ENCODE peak calls at places on chromosomes 4 and X, in six cellular contexts. K, J, V, Q, Z and W are unnamed samples.

GRCh38 chr4:137238456-137238855 is 293.8 kb downstream of the PCDH18 start:
- DNase-seq in K (no peak), J (no peak), V (no peak), Q (no peak), Z (no peak), W (no peak)

GRCh38 chr4:74623041-74623440 is 171.3 kb downstream of the BTC start:
- DNase-seq in K (peak; percentile 69), J (peak; percentile 79), V (peak; percentile 85), Q (no peak), Z (no peak), W (no peak)

GRCh38 chr4:134936014-134936413 is 734.4 kb upstream of the PABPC4L start:
- DNase-seq in K (no peak), J (no peak), V (no peak), Q (no peak), Z (no peak), W (no peak)

GRCh38 chrX:46707274-46707965 is 51.5 kb downstream of the SLC9A7 start:
- DNase-seq in K (no peak), J (no peak), V (no peak), Q (no peak), Z (no peak), W (no peak)

GRCh38 chr4:103067841-103068547 is 8.6 kb downstream of the SLC9B2 start:
- DNase-seq in K (no peak), J (no peak), V (no peak), Q (no peak), Z (no peak), W (no peak)

GRCh38 chrX:139936259-139936658 is 3.4 kb upstream of the ATP11C start:
- DNase-seq in K (no peak), J (no peak), V (no peak), Q (no peak), Z (no peak), W (no peak)

GRCh38 chrX:41019041-41019392 is 66.2 kb upstream of the USP9X start:
- DNase-seq in K (no peak), J (no peak), V (no peak), Q (no peak), Z (no peak), W (no peak)

GRCh38 chr4:168574581-168575295 is 77.9 kb downstream of the PALLD start:
- DNase-seq in K (no peak), J (no peak), V (no peak), Q (no peak), Z (no peak), W (no peak)

GRCh38 chrX:106619797-106620196 is 8.0 kb downstream of the RADX start:
- DNase-seq in K (no peak), J (peak; percentile 15), V (peak; percentile 29), Q (no peak), Z (no peak), W (no peak)

GRCh38 chrX:98380106-98380505 is 1496.4 kb downstream of the RPA4 start:
- DNase-seq in K (no peak), J (no peak), V (no peak), Q (no peak), Z (no peak), W (no peak)

GRCh38 chr4:136935305-136935704 is 597.0 kb downstream of the PCDH18 start:
- DNase-seq in K (no peak), J (no peak), V (no peak), Q (no peak), Z (no peak), W (no peak)

GRCh38 chr4:115770046-115770543 is 656.7 kb upstream of the NDST4 start:
- DNase-seq in K (no peak), J (no peak), V (no peak), Q (no peak), Z (no peak), W (no peak)

GRCh38 chrX:110000854-110001701 is 1.8 kb upstream of the TMEM164 start:
- DNase-seq in K (no peak), J (no peak), V (no peak), Q (no peak), Z (no peak), W (no peak)

GRCh38 chrX:140525448-140525847 is 20.6 kb upstream of the SOX3 start:
- DNase-seq in K (no peak), J (peak; percentile 34), V (peak; percentile 43), Q (no peak), Z (no peak), W (no peak)

GRCh38 chr4:90798948-90799347 is 671.8 kb downstream of the CCSER1 start:
- DNase-seq in K (no peak), J (no peak), V (no peak), Q (no peak), Z (no peak), W (no peak)

GRCh38 chr4:87422104-87423052 is at the start of gene NUDT9:
- DNase-seq in K (peak; percentile 89), J (peak; percentile 96), V (peak; percentile 97), Q (peak; percentile 98), Z (peak; percentile 97), W (peak; percentile 97)

GRCh38 chrX:106999002-106999975 is 723 bp downstream of the MORC4 start:
- DNase-seq in K (peak; percentile 46), J (peak; percentile 64), V (peak; percentile 61), Q (peak; percentile 63), Z (peak; percentile 54), W (no peak)

GRCh38 chr4:122784261-122784660 is 42.4 kb upstream of the FGF2 start:
- DNase-seq in K (no peak), J (no peak), V (no peak), Q (no peak), Z (no peak), W (no peak)

GRCh38 chrX:120468479-120468824 is 644 bp downstream of the LAMP2 start:
- DNase-seq in K (no peak), J (no peak), V (no peak), Q (no peak), Z (no peak), W (no peak)

GRCh38 chr4:180827610-180828009 is 1415.6 kb upstream of the TENM3 start:
- DNase-seq in K (no peak), J (peak; percentile 23), V (peak; percentile 52), Q (no peak), Z (no peak), W (no peak)

GRCh38 chr4:156111706-156112105 is 158.0 kb upstream of the CTSO start:
- DNase-seq in K (no peak), J (no peak), V (no peak), Q (no peak), Z (no peak), W (no peak)

GRCh38 chrX:64842492-64842891 is 133.8 kb downstream of the ZC4H2 start:
- DNase-seq in K (peak; percentile 77), J (no peak), V (no peak), Q (no peak), Z (no peak), W (no peak)

GRCh38 chr4:94508841-94509240 is 57.1 kb downstream of the PDLIM5 start:
- DNase-seq in K (no peak), J (peak; percentile 32), V (no peak), Q (no peak), Z (no peak), W (no peak)

GRCh38 chrX:101550362-101550761 is at the start of gene ARMCX1:
- DNase-seq in K (no peak), J (peak; percentile 88), V (peak; percentile 83), Q (peak; percentile 88), Z (peak; percentile 71), W (peak; percentile 92)

GRCh38 chr4:109378511-109378910 is 55.1 kb upstream of the SEC24B start:
- DNase-seq in K (no peak), J (no peak), V (no peak), Q (no peak), Z (no peak), W (no peak)

GRCh38 chr4:154125340-154125739 is 336.5 kb upstream of the SFRP2 start:
- DNase-seq in K (no peak), J (no peak), V (no peak), Q (no peak), Z (no peak), W (no peak)

GRCh38 chr4:187666634-187667033 is 328.9 kb upstream of the ZFP42 start:
- DNase-seq in K (no peak), J (no peak), V (peak; percentile 64), Q (no peak), Z (no peak), W (no peak)

GRCh38 chr4:107600456-107600855 is 119.6 kb downstream of the PAPSS1 start:
- DNase-seq in K (no peak), J (peak; percentile 54), V (no peak), Q (no peak), Z (no peak), W (no peak)

GRCh38 chr4:9997881-9998280 is 23.4 kb downstream of the SLC2A9 start:
- DNase-seq in K (no peak), J (no peak), V (no peak), Q (no peak), Z (no peak), W (no peak)

GRCh38 chrX:19885732-19886131 is 1.7 kb downstream of the SH3KBP1 start:
- DNase-seq in K (no peak), J (no peak), V (no peak), Q (no peak), Z (no peak), W (no peak)
- H3K4me1 ChIP-seq in K (peaks cover 34% of the 10 kb centered on the region), J (no peaks in the 10 kb centered on the region), V (peaks cover 11% of the 10 kb centered on the region), Q (no peaks in the 10 kb centered on the region), Z (peaks cover 4% of the 10 kb centered on the region), W (peaks cover 18% of the 10 kb centered on the region)

GRCh38 chr4:125243835-125244397 is 70.8 kb upstream of the FAT4 start:
- DNase-seq in K (no peak), J (peak; percentile 8), V (peak; percentile 8), Q (no peak), Z (no peak), W (no peak)

DNA sequence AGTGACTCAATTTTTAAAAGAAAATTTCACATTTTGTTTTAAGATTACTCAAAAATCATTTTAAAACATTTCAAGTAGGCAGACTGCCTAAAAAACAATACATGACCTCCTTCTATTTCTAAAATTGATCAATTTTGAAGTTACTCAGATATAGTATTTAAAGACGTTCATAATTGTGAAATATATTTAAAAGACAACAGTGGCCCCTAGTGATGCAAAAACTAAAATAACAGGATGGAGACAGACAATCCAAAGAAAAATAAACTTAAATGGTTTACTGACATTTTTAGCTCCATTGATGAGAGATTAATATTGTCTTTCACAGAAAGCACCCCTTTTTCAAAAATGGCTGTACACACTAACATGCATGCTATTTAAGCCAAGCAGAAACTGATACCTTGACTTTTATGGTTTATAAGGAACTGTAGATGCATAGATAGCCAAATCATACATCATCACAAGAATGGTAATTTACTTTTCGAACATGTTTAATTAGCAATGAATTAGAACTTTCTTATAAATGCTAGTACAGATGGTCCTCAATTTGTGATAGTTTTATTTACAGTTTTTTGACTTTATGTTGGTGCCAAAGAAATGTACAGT is 69.8 kb upstream of the FAT4 start:
- DNase-seq in K (peak; percentile 28), J (peak; percentile 57), V (peak; percentile 61), Q (no peak), Z (no peak), W (no peak)
- TF ChIP-seq CTCF in K (peak; percentile 35), J (peak; percentile 42), V (no peak), Q (peak; percentile 39), Z (peak; percentile 10), W (peak; percentile 35)

DNA sequence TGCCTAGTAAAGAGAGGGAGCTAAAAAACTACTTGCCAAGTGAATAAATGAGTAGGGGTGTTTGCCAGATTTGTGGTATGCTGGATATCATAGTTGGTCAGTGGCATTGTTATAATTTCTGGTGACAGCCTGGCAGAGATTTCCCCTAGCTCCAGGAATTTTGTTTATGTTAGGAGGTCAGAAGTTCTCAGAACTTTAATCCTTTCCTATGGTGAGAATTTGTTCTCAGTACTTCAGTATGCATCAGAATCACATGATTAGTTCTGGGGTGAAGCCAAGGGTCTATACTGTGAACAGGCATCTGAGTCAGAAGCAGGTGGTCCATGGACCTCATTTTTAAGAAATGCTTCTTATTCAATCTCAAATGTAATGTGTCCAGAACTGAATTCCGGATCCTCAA is 10.5 kb downstream of the RASSF6 start:
- DNase-seq in K (no peak), J (peak; percentile 45), V (peak; percentile 92), Q (no peak), Z (no peak), W (no peak)
- H3K4me1 ChIP-seq in K (peaks cover 61% of the 10 kb centered on the region), J (no peaks in the 10 kb centered on the region), V (no peaks in the 10 kb centered on the region), Q (no peaks in the 10 kb centered on the region), Z (no peaks in the 10 kb centered on the region), W (peaks cover 26% of the 10 kb centered on the region)

GRCh38 chr4:2332201-2332975 is 70.5 kb upstream of the MXD4 start:
- DNase-seq in K (no peak), J (no peak), V (no peak), Q (no peak), Z (no peak), W (peak; percentile 55)
- TF ChIP-seq CTCF in K (no peak), J (no peak), V (no peak), Q (no peak), Z (no peak), W (no peak)